ENCODE peak calls at places on chromosome 13, in five cellular contexts. X, Y, T, P and O are unnamed samples.

GRCh38 chr13:26656919-26657318 is 99.4 kb downstream of the WASF3 start:
- DNase-seq in X (no peak), Y (no peak), P (no peak), T (no peak), O (no peak)

GRCh38 chr13:100129605-100130004 is 40.7 kb downstream of the PCCA start:
- DNase-seq in T (no peak), Y (peak), P (no peak), X (no peak), O (no peak)

GRCh38 chr13:55497486-55497885 is 1643.2 kb upstream of the PRR20A start:
- DNase-seq in Y (no peak), T (peak), P (no peak), X (no peak), O (no peak)

GRCh38 chr13:36341718-36342117 is 4.5 kb downstream of the SPART start:
- DNase-seq in T (peak), P (no peak), Y (no peak), X (no peak), O (no peak)

GRCh38 chr13:108214511-108215383 is 589 bp downstream of the LIG4 start:
- DNase-seq in Y (no peak), P (no peak), X (no peak), T (no peak), O (no peak)

GRCh38 chr13:101785858-101786257 is 333.4 kb downstream of the ITGBL1 start:
- DNase-seq in T (peak), Y (no peak), P (peak), X (no peak), O (no peak)

GRCh38 chr13:28584873-28585317 is 74.0 kb upstream of the POMP start:
- DNase-seq in P (peak), Y (no peak), T (no peak), X (no peak), O (no peak)

GRCh38 chr13:75481176-75482069 is 546 bp downstream of the TBC1D4 start:
- DNase-seq in Y (peak), P (peak), T (peak), X (peak), O (peak)

GRCh38 chr13:111874981-111875380 is 192.0 kb upstream of the SOX1 start:
- DNase-seq in T (no peak), Y (no peak), P (no peak), X (peak), O (no peak)

GRCh38 chr13:49587311-49587847 is 2.0 kb upstream of the RCBTB1 start:
- DNase-seq in P (no peak), T (no peak), Y (no peak), X (no peak), O (no peak)

GRCh38 chr13:80452279-80452678 is 111.4 kb upstream of the SPRY2 start:
- DNase-seq in T (no peak), X (no peak), P (no peak), Y (no peak), O (no peak)

GRCh38 chr13:22455036-22455435 is 725.7 kb upstream of the SGCG start:
- DNase-seq in P (no peak), Y (no peak), T (no peak), X (no peak), O (no peak)

GRCh38 chr13:33676045-33676699 is 141.8 kb upstream of the RFC3 start:
- DNase-seq in X (no peak), P (no peak), Y (no peak), T (peak), O (no peak)

GRCh38 chr13:109715902-109716301 is 70.5 kb downstream of the IRS2 start:
- DNase-seq in T (no peak), P (no peak), Y (no peak), X (no peak), O (no peak)

GRCh38 chr13:30429721-30430694 is 7.7 kb downstream of the UBE2L5 start:
- DNase-seq in T (peak), X (no peak), P (peak), Y (no peak), O (no peak)

GRCh38 chr13:23743269-23743668 is 145.9 kb downstream of the MIPEP start:
- DNase-seq in T (peak), P (no peak), X (no peak), Y (no peak), O (no peak)

GRCh38 chr13:56396318-56396717 is 744.4 kb upstream of the PRR20A start:
- DNase-seq in P (no peak), X (no peak), T (no peak), Y (no peak), O (no peak)

GRCh38 chr13:23618341-23618740 is 48.1 kb downstream of the TNFRSF19 start:
- DNase-seq in P (peak), T (peak), Y (no peak), X (no peak), O (no peak)

GRCh38 chr13:72217142-72217541 is 350.1 kb upstream of the DACH1 start:
- DNase-seq in Y (no peak), T (no peak), X (no peak), P (no peak), O (no peak)

GRCh38 chr13:77422724-77423123 is 95.8 kb upstream of the MYCBP2 start:
- DNase-seq in Y (no peak), T (no peak), X (no peak), P (no peak), O (no peak)

GRCh38 chr13:109699628-109700071 is 86.7 kb downstream of the IRS2 start:
- DNase-seq in T (no peak), P (no peak), Y (no peak), X (no peak), O (no peak)

GRCh38 chr13:41458939-41459753 is 1.8 kb downstream of the RGCC start:
- DNase-seq in Y (no peak), P (peak), X (no peak), T (no peak), O (peak)

GRCh38 chr13:36163303-36163702 is 32.1 kb upstream of the DCLK1 start:
- DNase-seq in Y (peak), X (no peak), P (no peak), T (no peak), O (no peak)

GRCh38 chr13:67736646-67737420 is 506.7 kb upstream of the PCDH9 start:
- DNase-seq in T (no peak), P (peak), Y (no peak), X (no peak), O (no peak)

GRCh38 chr13:33497146-33497845 is 211.7 kb upstream of the STARD13 start:
- DNase-seq in X (no peak), P (no peak), T (no peak), Y (no peak), O (no peak)

GRCh38 chr13:111389621-111390521 is 69.4 kb downstream of the TEX29 start:
- DNase-seq in Y (no peak), X (peak), T (no peak), P (no peak), O (no peak)

GRCh38 chr13:113437408-113438010 is 15.8 kb downstream of the ADPRHL1 start:
- DNase-seq in P (no peak), Y (no peak), T (peak), X (no peak), O (no peak)

GRCh38 chr13:30802953-30803478 is 67.7 kb downstream of the ALOX5AP start:
- DNase-seq in P (peak), X (peak), T (peak), Y (peak), O (peak)

GRCh38 chr13:106210327-106210726 is 325.1 kb downstream of the EFNB2 start:
- DNase-seq in P (no peak), Y (no peak), T (no peak), X (no peak), O (no peak)

GRCh38 chr13:112779856-112780604 is 90.2 kb downstream of the ATP11A start:
- DNase-seq in P (peak), T (no peak), X (peak), Y (no peak), O (no peak)

GRCh38 chr13:52405767-52406494 is at the start of gene THSD1:
- DNase-seq in P (peak), T (peak), Y (peak), X (no peak), O (peak)

GRCh38 chr13:94233401-94233800 is 246.1 kb downstream of the DCT start:
- DNase-seq in X (no peak), P (peak), Y (peak), T (peak), O (no peak)

GRCh38 chr13:59497845-59498244 is 665.9 kb downstream of the DIAPH3 start:
- DNase-seq in Y (no peak), X (no peak), T (no peak), P (no peak), O (no peak)

GRCh38 chr13:50387124-50387581 is 371.9 kb downstream of the KCNRG start:
- DNase-seq in Y (peak), P (peak), T (peak), X (no peak), O (no peak)